ENCODE peak calls at places on chromosomes 16 and 17, in six cellular contexts. One of them, this sample, is unnamed.
A peak's percentile ranks its signal among the peaks of the same experiment; 100 is the strongest.

GRCh38 chr17:70208825-70209555 is 39.7 kb downstream of the KCNJ2 start:
- DNase-seq in endothelial cell of umbilical vein: no peak
- DNase-seq in K562: no peak
- DNase-seq in HepG2: no peak
- DNase-seq in GM12878: peak; percentile 28
- DNase-seq in A549: no peak
- DNase-seq in this sample: no peak

GRCh38 chr17:34909040-34909439 is 52.2 kb downstream of the CCT6B start:
- DNase-seq in HepG2: no peak
- DNase-seq in endothelial cell of umbilical vein: no peak
- DNase-seq in GM12878: no peak
- DNase-seq in K562: no peak
- DNase-seq in A549: no peak
- DNase-seq in this sample: no peak

GRCh38 chr16:3734758-3735221 is 17.5 kb upstream of the TRAP1 start:
- DNase-seq in endothelial cell of umbilical vein: no peak
- DNase-seq in A549: no peak
- DNase-seq in HepG2: no peak
- DNase-seq in K562: no peak
- DNase-seq in GM12878: no peak
- DNase-seq in this sample: no peak

GRCh38 chr16:67936876-67937605 is 391 bp upstream of the PSMB10 start:
- DNase-seq in GM12878: peak; percentile 65
- DNase-seq in endothelial cell of umbilical vein: peak; percentile 64
- DNase-seq in HepG2: no peak
- DNase-seq in K562: no peak
- DNase-seq in A549: no peak
- DNase-seq in this sample: peak; percentile 93

GRCh38 chr16:14669776-14670175 is 24.3 kb downstream of the PLA2G10 start:
- DNase-seq in GM12878: no peak
- DNase-seq in A549: peak; percentile 33
- DNase-seq in HepG2: no peak
- DNase-seq in K562: no peak
- DNase-seq in endothelial cell of umbilical vein: no peak
- DNase-seq in this sample: no peak

GRCh38 chr16:83402160-83402794 is 405.5 kb upstream of the HSBP1 start:
- DNase-seq in HepG2: no peak
- DNase-seq in GM12878: no peak
- DNase-seq in A549: no peak
- DNase-seq in K562: no peak
- DNase-seq in endothelial cell of umbilical vein: no peak
- DNase-seq in this sample: no peak

GRCh38 chr17:4858880-4859260 is 25.7 kb downstream of the MINK1 start:
- DNase-seq in endothelial cell of umbilical vein: peak; percentile 69
- DNase-seq in GM12878: no peak
- DNase-seq in K562: no peak
- DNase-seq in HepG2: no peak
- DNase-seq in A549: no peak
- DNase-seq in this sample: no peak

GRCh38 chr17:78322327-78322857 is 37.5 kb downstream of the SOCS3 start:
- DNase-seq in A549: no peak
- DNase-seq in GM12878: no peak
- DNase-seq in HepG2: no peak
- DNase-seq in K562: no peak
- DNase-seq in endothelial cell of umbilical vein: no peak
- DNase-seq in this sample: no peak

GRCh38 chr17:27453466-27453865 is 2.8 kb upstream of the KSR1 start:
- DNase-seq in K562: no peak
- DNase-seq in GM12878: no peak
- DNase-seq in A549: no peak
- DNase-seq in endothelial cell of umbilical vein: no peak
- DNase-seq in HepG2: no peak
- DNase-seq in this sample: no peak

GRCh38 chr17:27153005-27153404 is 140.9 kb upstream of the WSB1 start:
- DNase-seq in endothelial cell of umbilical vein: no peak
- DNase-seq in A549: no peak
- DNase-seq in GM12878: no peak
- DNase-seq in K562: no peak
- DNase-seq in HepG2: no peak
- DNase-seq in this sample: no peak

GRCh38 chr17:29566473-29567361 is at the start of gene ABHD15:
- DNase-seq in endothelial cell of umbilical vein: peak; percentile 79
- DNase-seq in GM12878: no peak
- DNase-seq in K562: no peak
- DNase-seq in A549: peak; percentile 75
- DNase-seq in HepG2: peak; percentile 35
- DNase-seq in this sample: peak; percentile 89
- TF ChIP-seq POLR2A in endothelial cell of umbilical vein: no peak
- TF ChIP-seq POLR2A in GM12878: peak; percentile 49
- TF ChIP-seq POLR2A in K562: no peak
- TF ChIP-seq POLR2A in A549: peak; percentile 59
- TF ChIP-seq POLR2A in HepG2: peak; percentile 48
- TF ChIP-seq POLR2A in this sample: peak; percentile 52

GRCh38 chr17:72657467-72658317 is 434.8 kb downstream of the SLC39A11 start:
- DNase-seq in K562: no peak
- DNase-seq in A549: peak; percentile 60
- DNase-seq in HepG2: peak; percentile 41
- DNase-seq in endothelial cell of umbilical vein: no peak
- DNase-seq in GM12878: no peak
- DNase-seq in this sample: no peak
- TF ChIP-seq MYC in K562: no peak
- TF ChIP-seq MYC in A549: no peak
- TF ChIP-seq MYC in HepG2: no peak
- TF ChIP-seq MYC in endothelial cell of umbilical vein: no peak
- TF ChIP-seq MYC in GM12878: no peak
- TF ChIP-seq MYC in this sample: no peak

GRCh38 chr17:2844386-2844785 is 48.1 kb downstream of the RAP1GAP2 start:
- DNase-seq in GM12878: no peak
- DNase-seq in HepG2: no peak
- DNase-seq in endothelial cell of umbilical vein: no peak
- DNase-seq in A549: peak; percentile 96
- DNase-seq in K562: no peak
- DNase-seq in this sample: no peak
- TF ChIP-seq CTCF in GM12878: no peak
- TF ChIP-seq CTCF in HepG2: no peak
- TF ChIP-seq CTCF in endothelial cell of umbilical vein: no peak
- TF ChIP-seq CTCF in A549: no peak
- TF ChIP-seq CTCF in K562: no peak
- TF ChIP-seq CTCF in this sample: no peak

GRCh38 chr17:8288336-8289102 is at the start of gene RANGRF:
- DNase-seq in A549: peak; percentile 86
- DNase-seq in HepG2: peak; percentile 77
- DNase-seq in K562: peak; percentile 69
- DNase-seq in GM12878: peak; percentile 40
- DNase-seq in endothelial cell of umbilical vein: peak; percentile 82
- DNase-seq in this sample: peak; percentile 86
- TF ChIP-seq POLR2A in A549: peak; percentile 91
- TF ChIP-seq POLR2A in HepG2: peak; percentile 86
- TF ChIP-seq POLR2A in K562: peak; percentile 67
- TF ChIP-seq POLR2A in GM12878: peak; percentile 70
- TF ChIP-seq POLR2A in endothelial cell of umbilical vein: no peak
- TF ChIP-seq POLR2A in this sample: peak; percentile 57

DNA sequence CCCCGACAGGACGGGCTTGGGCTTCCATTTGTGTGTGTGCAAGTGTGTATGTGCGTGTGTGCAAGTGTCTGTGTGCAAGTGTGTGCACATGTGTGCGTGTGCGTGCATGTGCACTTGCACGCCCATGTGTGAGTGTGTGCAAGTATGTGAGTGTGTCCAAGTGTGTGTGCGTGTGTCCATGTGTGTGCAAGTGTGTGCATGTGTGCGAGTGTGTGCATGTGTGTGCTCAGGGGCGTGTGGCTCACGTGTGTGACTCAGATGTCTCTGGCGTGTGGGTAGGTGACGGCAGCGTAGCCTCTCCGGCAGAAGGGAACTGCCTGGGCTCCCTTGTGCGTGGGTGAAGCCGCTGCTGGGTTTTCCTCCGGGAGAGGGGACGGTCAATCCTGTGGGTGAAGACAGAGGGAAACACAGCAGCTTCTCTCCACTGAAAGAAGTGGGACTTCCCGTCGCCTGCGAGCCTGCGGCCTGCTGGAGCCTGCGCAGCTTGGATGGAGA is 23.1 kb upstream of the ITGAX start:
- DNase-seq in endothelial cell of umbilical vein: no peak
- DNase-seq in GM12878: no peak
- DNase-seq in HepG2: no peak
- DNase-seq in A549: no peak
- DNase-seq in K562: no peak
- DNase-seq in this sample: no peak
- TF ChIP-seq MYC in endothelial cell of umbilical vein: no peak
- TF ChIP-seq MYC in GM12878: peak; percentile 27
- TF ChIP-seq MYC in HepG2: no peak
- TF ChIP-seq MYC in A549: no peak
- TF ChIP-seq MYC in K562: no peak
- TF ChIP-seq MYC in this sample: no peak

DNA sequence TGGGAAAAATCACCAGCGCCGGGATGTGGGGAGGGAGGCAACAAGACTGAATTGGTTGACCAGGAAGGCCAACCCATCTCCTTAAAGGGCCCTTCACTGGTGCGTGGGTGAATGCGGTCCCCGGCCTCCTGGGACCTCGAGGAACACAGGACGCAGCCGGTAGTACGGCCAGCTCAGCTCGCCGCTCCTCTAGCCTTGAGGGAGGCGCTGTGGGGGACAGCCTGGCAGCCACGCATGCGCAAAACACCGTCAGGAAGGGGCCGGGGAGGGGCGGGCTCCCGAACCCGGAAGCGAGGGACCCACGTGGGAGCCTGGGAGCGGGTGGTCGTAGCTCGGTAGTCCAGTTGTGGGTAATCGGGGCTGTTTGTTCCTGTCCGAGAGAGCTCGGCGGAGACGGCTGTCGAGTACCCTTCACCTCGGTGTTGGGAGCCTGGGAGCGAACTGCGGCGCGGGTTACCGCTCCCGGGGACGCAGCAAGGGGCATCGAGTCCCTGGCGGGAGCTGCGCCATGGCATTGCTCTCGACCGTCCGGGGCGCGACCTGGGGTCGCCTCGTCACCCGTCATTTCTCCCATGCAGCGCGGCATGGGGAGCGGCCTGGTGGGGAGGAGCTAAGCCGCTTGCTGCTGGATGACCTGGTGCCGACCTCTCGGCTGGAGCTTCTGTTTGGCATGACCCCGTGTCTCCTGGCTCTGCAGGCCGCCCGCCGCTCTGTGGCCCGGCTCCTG is at the start of gene MRM1:
- DNase-seq in HepG2: peak; percentile 86
- DNase-seq in GM12878: peak; percentile 77
- DNase-seq in A549: peak; percentile 96
- DNase-seq in K562: peak; percentile 94
- DNase-seq in endothelial cell of umbilical vein: peak; percentile 93
- DNase-seq in this sample: peak; percentile 97
- TF ChIP-seq CTCF in HepG2: peak; percentile 67
- TF ChIP-seq CTCF in GM12878: no peak
- TF ChIP-seq CTCF in A549: peak; percentile 33
- TF ChIP-seq CTCF in K562: peak; percentile 34
- TF ChIP-seq CTCF in endothelial cell of umbilical vein: no peak
- TF ChIP-seq CTCF in this sample: peak; percentile 15

GRCh38 chr16:75644240-75645012 is 3.0 kb downstream of the KARS1 start:
- DNase-seq in K562: no peak
- DNase-seq in endothelial cell of umbilical vein: no peak
- DNase-seq in HepG2: no peak
- DNase-seq in A549: no peak
- DNase-seq in GM12878: no peak
- DNase-seq in this sample: no peak

GRCh38 chr16:75640598-75640997 is 6.9 kb downstream of the KARS1 start:
- DNase-seq in endothelial cell of umbilical vein: no peak
- DNase-seq in A549: no peak
- DNase-seq in GM12878: no peak
- DNase-seq in HepG2: no peak
- DNase-seq in K562: no peak
- DNase-seq in this sample: no peak
- TF ChIP-seq POLR2A in endothelial cell of umbilical vein: no peak
- TF ChIP-seq POLR2A in A549: no peak
- TF ChIP-seq POLR2A in GM12878: no peak
- TF ChIP-seq POLR2A in HepG2: no peak
- TF ChIP-seq POLR2A in K562: no peak
- TF ChIP-seq POLR2A in this sample: no peak

GRCh38 chr17:45845376-45846185 is 900 bp downstream of the SPPL2C start:
- DNase-seq in GM12878: no peak
- DNase-seq in A549: no peak
- DNase-seq in endothelial cell of umbilical vein: no peak
- DNase-seq in K562: no peak
- DNase-seq in HepG2: no peak
- DNase-seq in this sample: no peak

GRCh38 chr17:45843722-45844121 is 959 bp upstream of the SPPL2C start:
- DNase-seq in GM12878: no peak
- DNase-seq in A549: no peak
- DNase-seq in HepG2: no peak
- DNase-seq in endothelial cell of umbilical vein: no peak
- DNase-seq in K562: no peak
- DNase-seq in this sample: no peak

GRCh38 chr17:45846646-45847045 is 2.0 kb downstream of the SPPL2C start:
- DNase-seq in K562: no peak
- DNase-seq in GM12878: no peak
- DNase-seq in HepG2: no peak
- DNase-seq in endothelial cell of umbilical vein: no peak
- DNase-seq in A549: no peak
- DNase-seq in this sample: no peak

GRCh38 chr17:45846223-45846622 is 1.5 kb downstream of the SPPL2C start:
- DNase-seq in GM12878: no peak
- DNase-seq in A549: no peak
- DNase-seq in K562: no peak
- DNase-seq in HepG2: no peak
- DNase-seq in endothelial cell of umbilical vein: no peak
- DNase-seq in this sample: no peak

DNA sequence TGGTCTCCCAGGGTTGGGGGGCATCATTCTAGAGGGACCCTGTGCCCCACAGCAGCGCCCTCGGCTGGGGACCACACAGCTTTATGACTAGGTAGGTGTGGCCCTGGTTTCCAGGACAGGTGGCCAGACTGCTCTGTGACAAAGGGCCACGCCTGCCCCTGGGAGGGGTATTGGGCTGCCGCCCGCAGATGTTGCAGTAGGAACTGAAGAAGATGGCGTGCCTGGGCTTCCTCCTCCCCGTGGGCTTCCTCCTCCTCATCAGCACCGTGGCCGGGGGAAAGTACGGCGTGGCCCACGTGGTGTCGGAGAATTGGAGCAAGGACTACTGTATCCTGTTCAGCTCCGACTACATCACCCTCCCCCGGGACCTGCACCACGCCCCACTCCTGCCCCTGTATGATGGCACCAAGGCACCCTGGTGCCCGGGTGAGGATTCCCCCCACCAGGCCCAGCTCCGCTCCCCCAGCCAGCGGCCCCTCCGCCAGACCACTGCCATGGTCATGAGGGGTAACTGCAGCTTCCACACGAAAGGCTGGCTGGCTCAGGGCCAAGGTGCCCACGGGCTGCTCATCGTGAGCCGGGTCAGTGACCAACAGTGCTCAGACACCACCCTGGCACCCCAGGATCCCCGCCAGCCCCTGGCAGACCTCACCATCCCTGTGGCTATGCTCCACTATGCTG is at the start of gene SPPL2C:
- DNase-seq in GM12878: no peak
- DNase-seq in HepG2: no peak
- DNase-seq in K562: no peak
- DNase-seq in endothelial cell of umbilical vein: no peak
- DNase-seq in A549: no peak
- DNase-seq in this sample: no peak
- TF ChIP-seq MYC in GM12878: no peak
- TF ChIP-seq MYC in HepG2: no peak
- TF ChIP-seq MYC in K562: no peak
- TF ChIP-seq MYC in endothelial cell of umbilical vein: no peak
- TF ChIP-seq MYC in A549: no peak
- TF ChIP-seq MYC in this sample: no peak